ENCODE peak calls at places on chromosomes 5 and 9, in nine cellular contexts. N is endodermal cell, H is A549, P is AG09309, V is epithelial cell of esophagus, X is body of pancreas, O is AG10803, E is lower lobe of right lung, T is right lobe of liver. M is an unnamed sample.

GRCh38 chr9:137321726-137322361 is 19.8 kb upstream of the NRARP start:
- DNase-seq in H (no peak), O (no peak), V (no peak), E (no peak), P (no peak), X (no peak), N (peak), T (no peak), M (no peak)

GRCh38 chr5:142644640-142645361 is 41.1 kb downstream of the FGF1 start:
- DNase-seq in P (peak), X (no peak), E (no peak), H (peak), O (peak), V (peak), T (no peak), N (no peak), M (no peak)

GRCh38 chr5:150345716-150346115 is 11.8 kb upstream of the TCOF1 start:
- DNase-seq in E (no peak), N (no peak), V (no peak), X (no peak), T (no peak), P (no peak), O (no peak), H (no peak), M (no peak)

GRCh38 chr5:173622639-173623038 is 6.2 kb upstream of the BOD1 start:
- DNase-seq in N (no peak), X (no peak), P (no peak), O (no peak), E (no peak), V (no peak), H (no peak), T (no peak), M (no peak)

GRCh38 chr9:100425758-100426157 is 1.2 kb upstream of the MSANTD3 start:
- DNase-seq in E (no peak), V (peak), N (no peak), H (no peak), O (peak), P (no peak), T (no peak), X (no peak), M (no peak)

GRCh38 chr5:112366987-112367386 is 52.1 kb downstream of the EPB41L4A start:
- DNase-seq in V (peak), T (peak), H (peak), P (no peak), O (no peak), E (no peak), X (no peak), N (peak), M (no peak)

GRCh38 chr5:125044491-125045282 is 298.2 kb upstream of the ZNF608 start:
- DNase-seq in N (no peak), X (no peak), T (no peak), E (no peak), O (no peak), P (no peak), V (no peak), H (no peak), M (no peak)

GRCh38 chr9:112777914-112778313 is 27.4 kb downstream of the SNX30 start:
- DNase-seq in N (no peak), H (no peak), T (no peak), P (no peak), X (no peak), V (peak), O (peak), E (no peak), M (peak)

GRCh38 chr5:36613241-36613640 is 6.8 kb downstream of the SLC1A3 start:
- DNase-seq in V (no peak), X (no peak), H (no peak), E (no peak), O (no peak), N (no peak), T (no peak), P (no peak), M (no peak)

GRCh38 chr9:14240491-14240890 is 73.5 kb downstream of the NFIB start:
- DNase-seq in H (no peak), X (no peak), V (no peak), N (no peak), E (no peak), P (no peak), O (no peak), T (no peak), M (no peak)

GRCh38 chr5:43555895-43556606 is 826 bp downstream of the PAIP1 start:
- DNase-seq in H (peak), X (peak), E (peak), V (peak), N (peak), T (peak), O (peak), P (no peak), M (peak)

GRCh38 chr5:128537306-128537998 is 593 bp downstream of the FBN2 start:
- DNase-seq in P (peak), O (no peak), N (peak), H (peak), T (peak), E (peak), V (peak), X (peak), M (peak)

GRCh38 chr9:129783516-129784361 is 19.2 kb upstream of the TOR1B start:
- DNase-seq in N (peak), E (peak), P (peak), O (peak), X (peak), V (peak), T (peak), H (peak), M (peak)

GRCh38 chr9:13651969-13652663 is 372.6 kb upstream of the MPDZ start:
- DNase-seq in O (no peak), P (no peak), T (no peak), X (no peak), E (no peak), V (no peak), N (no peak), H (no peak), M (no peak)

GRCh38 chr9:81122749-81123148 is 566.6 kb downstream of the TLE1 start:
- DNase-seq in X (no peak), V (no peak), O (no peak), P (no peak), T (no peak), E (no peak), H (no peak), N (no peak), M (no peak)
- H3K4me3 ChIP-seq in X (no peak), V (no peak), O (no peak), P (no peak), T (no peak), E (no peak), H (no peak), N (no peak), M (no peak)

GRCh38 chr9:93010696-93011095 is 47.8 kb upstream of the SUSD3 start:
- DNase-seq in X (no peak), T (no peak), H (no peak), O (no peak), E (no peak), V (no peak), P (no peak), N (peak), M (no peak)
- TF ChIP-seq CTCF in X (no peak), T (no peak), H (no peak), O (no peak), E (no peak), V (no peak), P (no peak), N (peak), M (no peak)

GRCh38 chr5:100877277-100877676 is 25.8 kb downstream of the ST8SIA4 start:
- DNase-seq in H (no peak), X (no peak), T (no peak), E (no peak), P (no peak), O (no peak), N (no peak), V (peak), M (no peak)
- H3K4me3 ChIP-seq in H (no peak), X (no peak), T (no peak), E (no peak), P (no peak), O (no peak), N (no peak), V (no peak), M (no peak)

DNA sequence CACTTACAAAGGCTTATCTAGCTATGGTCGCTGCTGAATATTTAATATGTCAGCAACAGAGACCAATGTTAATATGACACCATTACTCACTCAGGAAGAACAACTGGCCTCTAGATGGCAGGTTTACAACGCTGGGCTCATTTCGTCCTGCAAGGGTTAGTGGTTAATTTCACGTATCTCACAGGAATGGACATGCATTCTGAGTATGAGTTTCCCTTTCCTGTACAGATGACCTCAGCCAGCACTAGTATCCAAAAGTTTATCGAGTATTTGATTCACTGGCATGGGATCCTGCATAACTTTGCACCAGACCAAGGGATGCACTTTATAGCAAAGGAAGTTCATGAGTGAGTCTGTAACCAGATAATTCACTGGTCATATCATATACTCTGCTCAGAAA is 8.7 kb upstream of the TRPC7 start:
- DNase-seq in O (no peak), X (no peak), E (no peak), T (no peak), N (peak), H (no peak), V (peak), P (no peak), M (peak)
- TF ChIP-seq CTCF in O (no peak), X (peak), E (no peak), T (no peak), N (peak), H (peak), V (peak), P (peak), M (peak)

DNA sequence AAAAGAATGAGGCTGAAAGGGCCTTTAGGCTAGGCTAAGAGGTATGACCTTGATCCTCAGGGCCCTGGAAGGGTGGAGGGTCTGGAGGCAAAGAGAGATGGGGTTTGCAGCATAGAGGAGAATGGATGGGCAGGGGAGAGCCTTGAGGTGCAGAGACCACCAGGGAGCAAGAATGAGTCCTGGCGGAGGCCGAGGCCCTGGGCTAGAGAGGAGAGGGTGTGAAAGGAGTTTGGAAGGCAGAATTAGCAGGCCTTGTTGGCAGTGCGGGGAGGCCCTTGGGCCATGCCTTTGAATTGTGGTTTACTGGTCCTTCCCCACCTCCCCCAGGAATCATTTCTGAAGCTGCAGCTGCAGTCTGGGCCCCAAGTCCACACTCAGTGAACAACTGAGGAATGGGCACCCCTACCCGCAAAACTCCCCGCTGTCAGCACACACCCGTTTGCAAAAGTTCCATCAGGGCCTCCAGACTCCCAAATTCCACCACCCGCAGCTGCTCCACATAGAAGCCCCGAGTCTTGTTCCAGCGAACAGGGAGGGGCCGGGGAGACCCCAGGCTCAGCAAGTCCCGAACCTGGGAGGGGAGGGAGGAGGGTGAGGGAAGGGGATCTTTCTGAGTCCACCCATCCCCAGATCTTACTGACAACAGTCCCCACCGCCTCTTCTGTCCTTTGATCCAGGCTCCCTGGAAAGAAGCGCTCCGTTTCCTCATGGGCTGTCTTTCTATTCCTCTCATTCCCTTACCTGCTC is 2.1 kb downstream of the KIF12 start:
- DNase-seq in T (no peak), E (no peak), X (peak), H (no peak), N (peak), V (no peak), O (no peak), P (no peak), M (peak)
- H3K4me3 ChIP-seq in T (no peak), E (no peak), X (no peak), H (peak), N (peak), V (no peak), O (no peak), P (no peak), M (no peak)

DNA sequence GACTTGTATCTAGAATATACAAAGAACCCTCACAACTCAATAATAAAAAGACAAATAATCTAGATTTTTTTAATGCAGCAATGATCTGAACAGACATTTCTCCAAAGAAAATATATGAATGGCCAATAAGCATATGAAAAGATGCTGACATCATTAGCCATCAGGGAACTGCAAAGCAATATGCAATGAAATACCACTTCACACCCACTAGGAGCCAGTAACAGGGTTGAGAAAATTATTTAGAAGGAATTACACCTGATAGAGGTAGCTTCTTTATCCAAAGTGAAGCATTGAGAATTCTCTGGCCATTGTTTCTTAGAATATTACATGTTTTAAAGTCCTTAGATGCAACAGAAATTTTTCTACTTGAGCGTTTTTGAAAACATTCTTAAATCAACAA is 316.9 kb downstream of the KCNN2 start:
- DNase-seq in X (no peak), T (no peak), V (no peak), E (no peak), N (no peak), P (no peak), O (no peak), H (no peak), M (no peak)
- TF ChIP-seq CTCF in X (no peak), T (no peak), V (no peak), E (no peak), N (peak), P (no peak), O (no peak), H (no peak), M (no peak)

M was measured in NB4.